ENCODE peak calls at places on chromosomes 5 and 9, in seven cellular contexts. J is stimulated activated CD8-positive, alpha-beta memory T cell treated with anti-CD3 and anti-CD28 coated beads, Interleukin-7, amount 100 ng/mL, for 48 hours; D is H54; H is H4; O is neural progenitor cell; T is CD4-positive, alpha-beta T cell; I is Kasumi-1. P is an unnamed sample.

GRCh38 chr5:61449756-61450155 is 117.7 kb downstream of the ZSWIM6 start:
- DNase-seq in T (no peak), H (no peak), D (no peak), J (no peak), O (no peak), I (no peak), P (no peak)

GRCh38 chr9:123544007-123544827 is 188.2 kb downstream of the CRB2 start:
- DNase-seq in O (peak), T (no peak), I (peak), J (no peak), H (no peak), D (peak), P (peak)

GRCh38 chr9:115035872-115036612 is 81.9 kb downstream of the TNC start:
- DNase-seq in O (no peak), D (no peak), I (peak), J (peak), T (no peak), H (peak), P (no peak)

GRCh38 chr9:119004618-119004990 is 364.6 kb downstream of the BRINP1 start:
- DNase-seq in J (no peak), T (no peak), D (peak), O (no peak), H (peak), I (no peak), P (peak)

GRCh38 chr9:121316852-121317373 is 49.0 kb downstream of the GSN start:
- DNase-seq in J (no peak), D (no peak), T (no peak), H (no peak), O (no peak), I (no peak), P (no peak)

GRCh38 chr5:92518318-92518913 is 1062.6 kb downstream of the NR2F1-AS1 start:
- DNase-seq in H (peak), J (no peak), D (peak), O (peak), I (peak), T (no peak), P (peak)

GRCh38 chr9:134837529-134837928 is 43.1 kb upstream of the FCN2 start:
- DNase-seq in H (no peak), I (no peak), T (no peak), D (no peak), J (no peak), O (no peak), P (no peak)

GRCh38 chr9:107020040-107020530 is 157.1 kb downstream of the ZNF462 start:
- DNase-seq in H (peak), O (peak), T (no peak), I (no peak), D (peak), J (no peak), P (no peak)

GRCh38 chr5:159864885-159865622 is 51.2 kb upstream of the ADRA1B start:
- DNase-seq in O (no peak), J (no peak), I (no peak), T (no peak), H (no peak), D (no peak), P (no peak)

GRCh38 chr9:111992523-111992922 is 95.9 kb downstream of the UGCG start:
- DNase-seq in D (peak), J (no peak), I (peak), O (no peak), H (no peak), T (no peak), P (no peak)

GRCh38 chr5:78574157-78574673 is 74.4 kb downstream of the LHFPL2 start:
- DNase-seq in T (no peak), J (no peak), H (no peak), I (no peak), D (no peak), O (no peak), P (no peak)

GRCh38 chr5:27568811-27569210 is 530.4 kb upstream of the CDH9 start:
- DNase-seq in H (no peak), O (no peak), J (no peak), I (no peak), D (no peak), T (no peak), P (no peak)